ENCODE peak calls at places on chromosome X, in eight cellular contexts. U, Z, Q, L, W, G, E and V are unnamed samples.

GRCh38 chrX:111728096-111728495 is 47.1 kb downstream of the ALG13 start:
- DNase-seq in U (peak), G (no peak), Q (no peak), L (no peak), Z (peak), E (no peak), W (no peak), V (no peak)

GRCh38 chrX:120672389-120672788 is 42.5 kb upstream of the C1GALT1C1 start:
- DNase-seq in U (peak), L (no peak), E (peak), Z (peak), Q (peak), W (peak), G (no peak), V (peak)

GRCh38 chrX:40172169-40172979 is 74.6 kb upstream of the BCOR start:
- DNase-seq in G (no peak), Q (peak), W (peak), L (no peak), Z (peak), U (peak), E (peak), V (peak)

GRCh38 chrX:105564536-105564935 is 257.8 kb upstream of the NRK start:
- DNase-seq in G (no peak), E (no peak), Q (peak), W (no peak), U (peak), L (no peak), Z (peak), V (peak)

GRCh38 chrX:150291014-150291413 is 72.1 kb upstream of the MAMLD1 start:
- DNase-seq in U (no peak), E (no peak), W (no peak), Z (no peak), L (no peak), Q (no peak), G (no peak), V (no peak)

GRCh38 chrX:130082244-130083106 is 27.8 kb downstream of the ELF4 start:
- DNase-seq in L (peak), W (peak), U (no peak), E (peak), Z (no peak), Q (peak), G (no peak), V (peak)

GRCh38 chrX:16185725-16186136 is 18.4 kb downstream of the MAGEB17 start:
- DNase-seq in Z (peak), L (no peak), G (no peak), E (no peak), W (no peak), U (peak), Q (peak), V (peak)

GRCh38 chrX:134929813-134930212 is 61.0 kb upstream of the SMIM10 start:
- DNase-seq in Q (no peak), U (no peak), W (no peak), E (no peak), G (no peak), Z (no peak), L (no peak), V (no peak)

GRCh38 chrX:153970398-153971123 is 1.1 kb downstream of the HCFC1 start:
- DNase-seq in U (peak), Z (peak), Q (peak), W (no peak), G (no peak), L (no peak), E (peak), V (peak)

GRCh38 chrX:3066555-3066954 is 25.3 kb downstream of the ARSF start:
- DNase-seq in Q (peak), U (peak), Z (peak), W (peak), G (no peak), L (no peak), E (no peak), V (peak)

GRCh38 chrX:42396136-42396535 is 381.8 kb downstream of the PPP1R2C start:
- DNase-seq in G (no peak), E (no peak), Z (no peak), Q (no peak), L (no peak), W (no peak), U (no peak), V (no peak)

GRCh38 chrX:39756086-39756883 is 341.5 kb downstream of the BCOR start:
- DNase-seq in Z (no peak), W (no peak), G (no peak), L (no peak), U (no peak), Q (no peak), E (no peak), V (no peak)

GRCh38 chrX:55260806-55261205 is 3.9 kb downstream of the PAGE3 start:
- DNase-seq in U (no peak), Z (no peak), L (no peak), G (no peak), W (no peak), Q (no peak), E (no peak), V (no peak)

DNA sequence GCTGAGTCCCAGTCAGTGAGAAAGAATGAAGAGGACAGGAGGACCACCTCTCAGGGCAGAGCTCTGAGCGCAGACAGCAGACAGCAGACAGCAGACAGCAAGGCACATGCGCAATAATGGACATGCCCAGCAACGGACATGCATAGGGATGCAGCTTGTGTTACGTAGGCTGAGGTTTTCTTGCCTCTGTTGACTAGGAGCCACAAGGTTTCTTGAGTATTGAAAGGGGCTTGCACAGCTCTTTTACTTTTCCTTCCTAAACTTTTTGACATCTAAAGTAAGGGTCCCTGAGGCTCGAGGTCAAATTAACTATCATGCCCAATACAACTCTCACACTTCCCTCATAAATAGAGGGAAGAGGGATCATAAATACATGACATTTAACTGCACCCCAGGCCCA is at the start of gene PAGE3:
- DNase-seq in Q (no peak), Z (no peak), G (no peak), W (no peak), L (no peak), U (no peak), E (no peak), V (no peak)
- H3K4me3 ChIP-seq in Q (no peak), Z (no peak), G (no peak), W (no peak), L (no peak), U (no peak), E (no peak), V (no peak)

GRCh38 chrX:77448170-77448569 is 981 bp downstream of the FGF16 start:
- DNase-seq in Z (no peak), E (no peak), U (no peak), W (peak), L (no peak), Q (no peak), G (no peak), V (no peak)
- H3K4me3 ChIP-seq in Z (no peak), E (no peak), U (no peak), W (peak), L (no peak), Q (no peak), G (peak), V (no peak)

DNA sequence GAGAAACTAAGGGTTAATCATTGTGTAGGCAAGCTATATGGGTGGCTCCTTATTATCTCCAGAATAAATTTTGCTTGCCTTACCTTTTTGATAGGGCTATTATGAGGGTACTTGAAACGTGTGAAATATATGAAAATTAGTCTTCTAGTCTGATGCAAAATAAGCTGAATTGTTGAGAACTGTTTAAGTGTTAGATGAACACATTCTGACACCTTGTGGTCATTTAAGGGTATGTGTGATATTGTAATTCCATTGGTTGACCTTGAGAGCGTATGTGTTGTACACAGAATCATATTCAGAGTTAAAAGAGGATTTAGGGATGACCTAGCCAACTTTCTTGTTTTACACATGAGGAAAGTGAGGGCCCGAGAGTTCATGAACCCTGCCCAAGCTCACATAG is 44.6 kb upstream of the LINC00632 start:
- DNase-seq in U (peak), Q (peak), W (no peak), L (no peak), G (no peak), Z (peak), E (no peak), V (peak)
- H3K4me3 ChIP-seq in U (no peak), Q (no peak), W (no peak), L (no peak), G (no peak), Z (no peak), E (no peak), V (no peak)

GRCh38 chrX:54640103-54640428 is 110.0 kb downstream of the GNL3L start:
- DNase-seq in Z (no peak), U (no peak), L (no peak), Q (no peak), G (no peak), E (no peak), W (no peak), V (no peak)
- H3K4me3 ChIP-seq in Z (peak), U (peak), L (peak), Q (peak), G (peak), E (no peak), W (peak), V (no peak)

DNA sequence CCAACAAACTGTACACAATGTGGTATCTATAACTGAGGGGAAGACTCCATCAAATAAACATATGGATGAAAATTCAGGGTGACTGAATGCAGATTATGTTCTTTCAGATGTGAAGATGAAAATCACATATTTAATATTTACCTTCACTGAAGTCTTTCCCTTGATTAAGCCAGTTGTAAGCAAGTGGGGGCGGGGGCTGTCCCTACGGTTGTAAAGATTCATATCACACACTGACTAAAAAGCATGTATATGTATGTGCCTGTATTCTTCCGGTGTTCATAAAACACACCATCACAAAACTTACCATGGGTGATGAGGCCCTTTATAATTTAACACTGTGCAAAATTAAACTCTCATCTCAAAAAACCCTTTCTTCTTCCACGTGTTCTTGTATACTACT is 1.3 kb downstream of the TAB3 start:
- DNase-seq in W (no peak), G (no peak), Q (no peak), L (no peak), E (no peak), Z (no peak), U (no peak), V (no peak)
- H3K4me3 ChIP-seq in W (no peak), G (peak), Q (no peak), L (no peak), E (peak), Z (peak), U (no peak), V (no peak)